ENCODE peak calls at places on chromosome 20, in eight cellular contexts. I is left ventricle myocardium inferior; A is mesenchymal stem cell; J is GM23248; H is tibial nerve; Q is CD8-positive, alpha-beta memory T cell; Z is neuronal stem cell; V is fibroblast of lung. N is an unnamed sample.

GRCh38 chr20:47656313-47656712 is 129.0 kb downstream of the SULF2 start:
- DNase-seq in Q (no peak), Z (no peak), V (no peak), J (no peak), A (no peak), H (no peak), I (no peak), N (no peak)

GRCh38 chr20:48556956-48557355 is 270.8 kb downstream of the PREX1 start:
- DNase-seq in V (no peak), A (no peak), Q (no peak), J (no peak), I (no peak), Z (peak; percentile 17), H (no peak), N (no peak)

GRCh38 chr20:47691632-47692031 is 93.6 kb downstream of the SULF2 start:
- DNase-seq in J (peak; percentile 48), A (peak; percentile 55), Q (no peak), H (no peak), I (no peak), Z (peak; percentile 17), V (peak; percentile 50), N (no peak)

GRCh38 chr20:35908007-35908406 is 46.3 kb downstream of the SCAND1 start:
- DNase-seq in V (no peak), A (no peak), Q (no peak), H (no peak), I (no peak), Z (no peak), J (no peak), N (no peak)

GRCh38 chr20:57290178-57290484 is 23.7 kb upstream of the BMP7 start:
- DNase-seq in Z (no peak), H (no peak), J (no peak), V (no peak), I (no peak), A (no peak), Q (no peak), N (no peak)

GRCh38 chr20:50070361-50070760 is 42.6 kb downstream of the UBE2V1 start:
- DNase-seq in H (no peak), Q (no peak), I (peak; percentile 4), Z (no peak), V (no peak), A (no peak), J (no peak), N (no peak)

GRCh38 chr20:37574199-37574890 is 46.7 kb upstream of the BLCAP start:
- DNase-seq in A (no peak), J (peak; percentile 48), I (no peak), Q (no peak), H (no peak), Z (no peak), V (no peak), N (no peak)

GRCh38 chr20:5073154-5074049 is 46.4 kb downstream of the PCNA start:
- DNase-seq in V (peak; percentile 76), J (peak; percentile 92), Z (no peak), H (peak; percentile 83), A (peak; percentile 22), Q (no peak), I (peak; percentile 88), N (peak; percentile 97)

GRCh38 chr20:36104856-36105255 is 49.7 kb upstream of the EPB41L1 start:
- DNase-seq in Q (no peak), J (no peak), Z (no peak), A (no peak), V (no peak), I (no peak), H (no peak), N (no peak)

GRCh38 chr20:36440370-36441026 is 100.8 kb upstream of the MYL9 start:
- DNase-seq in H (no peak), A (no peak), V (no peak), I (no peak), J (no peak), Q (no peak), Z (no peak), N (no peak)

GRCh38 chr20:16729565-16730460 is at the start of gene SNRPB2:
- DNase-seq in Z (peak; percentile 74), I (peak; percentile 93), H (peak; percentile 87), Q (peak; percentile 88), J (peak; percentile 99), A (peak; percentile 96), V (peak; percentile 96), N (peak; percentile 86)

GRCh38 chr20:25023316-25023715 is 30.8 kb upstream of the APMAP start:
- DNase-seq in I (no peak), J (no peak), A (no peak), H (no peak), Q (no peak), V (no peak), Z (no peak), N (no peak)

GRCh38 chr20:2778602-2779321 is 21.7 kb downstream of the CPXM1 start:
- DNase-seq in Z (no peak), I (no peak), V (no peak), H (no peak), A (no peak), Q (no peak), J (no peak), N (no peak)

GRCh38 chr20:44354979-44355502 is 458 bp upstream of the HNF4A start:
- DNase-seq in Q (no peak), A (no peak), H (no peak), I (no peak), V (no peak), J (no peak), Z (no peak), N (no peak)

GRCh38 chr20:47927385-47927851 is 142.1 kb upstream of the SULF2 start:
- DNase-seq in J (peak; percentile 60), I (no peak), H (no peak), Z (no peak), A (peak; percentile 42), Q (no peak), V (peak; percentile 7), N (peak; percentile 33)

GRCh38 chr20:496126-496696 is 33.9 kb upstream of the TBC1D20 start:
- DNase-seq in H (no peak), Z (no peak), I (no peak), V (peak; percentile 77), J (peak; percentile 55), Q (no peak), A (peak; percentile 88), N (peak; percentile 79)

GRCh38 chr20:60636417-60636816 is 615.6 kb upstream of the CDH4 start:
- DNase-seq in J (no peak), I (no peak), H (no peak), Q (no peak), Z (no peak), A (no peak), V (no peak), N (no peak)

GRCh38 chr20:60638430-60639098 is 613.5 kb upstream of the CDH4 start:
- DNase-seq in I (no peak), J (no peak), Q (no peak), V (no peak), Z (no peak), A (no peak), H (no peak), N (no peak)

GRCh38 chr20:60642048-60642447 is 610.0 kb upstream of the CDH4 start:
- DNase-seq in J (peak; percentile 9), I (no peak), H (no peak), Q (no peak), V (no peak), Z (no peak), A (no peak), N (no peak)

GRCh38 chr20:60634773-60635172 is 617.3 kb upstream of the CDH4 start:
- DNase-seq in J (no peak), V (no peak), H (no peak), A (no peak), I (no peak), Z (no peak), Q (no peak), N (no peak)

GRCh38 chr20:60637801-60638200 is 614.3 kb upstream of the CDH4 start:
- DNase-seq in J (no peak), H (no peak), Z (no peak), Q (no peak), V (no peak), I (no peak), A (no peak), N (no peak)
- H3K9me3 ChIP-seq in J (no peaks in the 10 kb centered on the region), H (no peaks in the 10 kb centered on the region), Z (no peaks in the 10 kb centered on the region), Q (no peaks in the 10 kb centered on the region), V (no peaks in the 10 kb centered on the region), I (peaks cover 8% of the 10 kb centered on the region), A (no peaks in the 10 kb centered on the region), N (no peaks in the 10 kb centered on the region)

DNA sequence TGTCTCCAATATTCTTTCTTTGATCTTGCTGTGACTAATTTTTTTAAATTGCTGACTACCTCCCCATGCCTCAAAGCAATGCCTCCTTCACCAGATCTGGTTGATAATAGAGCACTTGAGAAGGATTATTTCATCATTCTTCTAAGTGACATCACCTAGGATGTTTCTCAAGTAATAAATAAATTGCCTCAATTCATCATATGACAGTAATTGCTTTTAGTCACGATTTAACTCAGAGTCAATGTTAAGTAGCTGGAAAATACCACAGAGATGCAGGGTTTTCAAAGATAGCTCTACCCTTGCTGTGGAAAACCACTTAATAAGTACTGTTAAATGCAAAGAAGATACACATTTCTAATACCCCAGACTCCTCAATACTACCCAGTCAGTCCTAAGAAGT is 640.4 kb upstream of the CHD6 start:
- DNase-seq in A (no peak), H (no peak), I (no peak), Q (no peak), Z (no peak), J (no peak), V (no peak), N (no peak)
- H3K9me3 ChIP-seq in A (no peaks in the 10 kb centered on the region), H (no peaks in the 10 kb centered on the region), I (no peaks in the 10 kb centered on the region), Q (no peaks in the 10 kb centered on the region), Z (no peaks in the 10 kb centered on the region), J (no peaks in the 10 kb centered on the region), V (no peaks in the 10 kb centered on the region), N (no peaks in the 10 kb centered on the region)

DNA sequence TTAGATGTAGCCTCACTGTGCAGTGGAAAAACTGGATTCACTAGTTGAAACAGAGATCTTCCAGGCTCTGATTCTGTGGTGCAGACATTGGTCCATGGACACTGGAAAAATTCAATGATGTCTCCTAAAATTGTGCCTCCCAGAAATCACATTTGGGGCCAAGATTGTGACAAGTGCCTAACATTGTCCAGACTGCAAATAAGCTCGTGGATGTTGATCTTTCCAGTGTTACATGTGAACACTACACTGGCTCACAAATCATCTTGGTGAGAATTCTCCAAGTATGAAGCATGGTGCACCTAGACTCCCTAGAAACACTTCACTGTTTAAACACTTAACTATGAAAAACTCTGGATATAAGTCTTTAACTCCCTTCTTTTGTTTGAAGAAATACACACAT is 140.4 kb downstream of the HAO1 start:
- DNase-seq in V (no peak), J (no peak), Z (no peak), H (no peak), A (no peak), I (no peak), Q (no peak), N (no peak)
- H3K9me3 ChIP-seq in V (no peaks in the 10 kb centered on the region), J (no peaks in the 10 kb centered on the region), Z (no peaks in the 10 kb centered on the region), H (no peaks in the 10 kb centered on the region), A (no peaks in the 10 kb centered on the region), I (no peaks in the 10 kb centered on the region), Q (no peaks in the 10 kb centered on the region), N (no peaks in the 10 kb centered on the region)

DNA sequence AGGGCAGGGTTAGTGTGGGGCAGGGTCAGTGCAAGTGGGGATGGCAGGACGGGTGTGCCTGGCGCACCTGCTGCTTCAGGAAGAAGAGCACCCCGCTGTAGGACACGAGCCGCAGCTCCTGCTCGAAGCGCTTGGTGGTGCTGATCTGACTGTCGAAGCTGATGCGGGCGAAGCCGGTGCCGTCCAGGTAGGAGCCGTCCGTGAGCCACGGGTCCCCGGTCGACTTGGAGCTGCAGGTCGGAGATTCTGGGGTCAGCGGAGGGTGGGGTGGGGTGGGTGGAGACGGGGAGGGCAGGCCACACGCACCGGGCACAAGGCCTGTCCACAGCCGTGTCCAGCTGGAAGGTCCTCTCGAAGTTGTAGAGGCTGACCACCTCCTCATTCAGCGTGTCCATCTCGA is 10.2 kb downstream of the ADRM1 start:
- DNase-seq in V (no peak), I (no peak), A (no peak), J (no peak), Z (no peak), H (no peak), Q (no peak), N (no peak)
- H3K9me3 ChIP-seq in V (no peaks in the 10 kb centered on the region), I (no peaks in the 10 kb centered on the region), A (no peaks in the 10 kb centered on the region), J (no peaks in the 10 kb centered on the region), Z (no peaks in the 10 kb centered on the region), H (no peaks in the 10 kb centered on the region), Q (no peaks in the 10 kb centered on the region), N (no peaks in the 10 kb centered on the region)

N was measured in PC-9.